ENCODE peak calls at places on chromosomes 16 and 17, in ten cellular contexts. One of them, this sample, is unnamed.

GRCh38 chr16:88737298-88738166 is 31.2 kb downstream of the CTU2 start:
- DNase-seq in PC-9: peak; percentile 84
- DNase-seq in T-cell: peak; percentile 73
- DNase-seq in GM19239: peak; percentile 95
- DNase-seq in cardiac muscle cell: peak; percentile 80
- DNase-seq in NCI-H2227 treated with DMSO at 0.1 percent for 48 hours: peak; percentile 12
- DNase-seq in ureter: peak; percentile 76
- DNase-seq in CD8-positive, alpha-beta memory T cell: peak; percentile 75
- DNase-seq in left ventricle myocardium inferior: peak; percentile 71
- DNase-seq in NCI-H1436: peak; percentile 82
- DNase-seq in this sample: peak; percentile 88

GRCh38 chr17:39294060-39294459 is 68.3 kb upstream of the STAC2 start:
- DNase-seq in PC-9: no peak
- DNase-seq in T-cell: no peak
- DNase-seq in GM19239: no peak
- DNase-seq in cardiac muscle cell: no peak
- DNase-seq in NCI-H2227 treated with DMSO at 0.1 percent for 48 hours: no peak
- DNase-seq in ureter: no peak
- DNase-seq in CD8-positive, alpha-beta memory T cell: no peak
- DNase-seq in left ventricle myocardium inferior: no peak
- DNase-seq in NCI-H1436: no peak
- DNase-seq in this sample: no peak

GRCh38 chr17:306536-307294 is 45.9 kb downstream of the RPH3AL start:
- DNase-seq in PC-9: no peak
- DNase-seq in T-cell: no peak
- DNase-seq in GM19239: no peak
- DNase-seq in cardiac muscle cell: no peak
- DNase-seq in NCI-H2227 treated with DMSO at 0.1 percent for 48 hours: no peak
- DNase-seq in ureter: no peak
- DNase-seq in CD8-positive, alpha-beta memory T cell: no peak
- DNase-seq in left ventricle myocardium inferior: no peak
- DNase-seq in NCI-H1436: no peak
- DNase-seq in this sample: no peak

GRCh38 chr16:88941933-88942909 is 34.8 kb downstream of the CBFA2T3 start:
- DNase-seq in PC-9: peak; percentile 49
- DNase-seq in T-cell: peak; percentile 38
- DNase-seq in GM19239: peak; percentile 97
- DNase-seq in cardiac muscle cell: peak; percentile 75
- DNase-seq in NCI-H2227 treated with DMSO at 0.1 percent for 48 hours: no peak
- DNase-seq in ureter: no peak
- DNase-seq in CD8-positive, alpha-beta memory T cell: peak; percentile 37
- DNase-seq in left ventricle myocardium inferior: peak; percentile 61
- DNase-seq in NCI-H1436: peak; percentile 43
- DNase-seq in this sample: peak; percentile 89

GRCh38 chr17:41848788-41849187 is 11.2 kb downstream of the KLHL10 start:
- DNase-seq in PC-9: no peak
- DNase-seq in T-cell: no peak
- DNase-seq in GM19239: no peak
- DNase-seq in cardiac muscle cell: no peak
- DNase-seq in NCI-H2227 treated with DMSO at 0.1 percent for 48 hours: no peak
- DNase-seq in ureter: no peak
- DNase-seq in CD8-positive, alpha-beta memory T cell: no peak
- DNase-seq in left ventricle myocardium inferior: no peak
- DNase-seq in NCI-H1436: no peak
- DNase-seq in this sample: no peak

GRCh38 chr17:34781571-34782108 is 179.6 kb downstream of the CCT6B start:
- DNase-seq in PC-9: no peak
- DNase-seq in T-cell: no peak
- DNase-seq in GM19239: no peak
- DNase-seq in cardiac muscle cell: no peak
- DNase-seq in NCI-H2227 treated with DMSO at 0.1 percent for 48 hours: no peak
- DNase-seq in ureter: no peak
- DNase-seq in CD8-positive, alpha-beta memory T cell: no peak
- DNase-seq in left ventricle myocardium inferior: no peak
- DNase-seq in NCI-H1436: no peak
- DNase-seq in this sample: no peak

GRCh38 chr17:40362696-40363479 is 1.6 kb downstream of the GJD3 start:
- DNase-seq in PC-9: peak; percentile 82
- DNase-seq in T-cell: peak; percentile 70
- DNase-seq in GM19239: peak; percentile 96
- DNase-seq in cardiac muscle cell: peak; percentile 89
- DNase-seq in NCI-H2227 treated with DMSO at 0.1 percent for 48 hours: peak; percentile 39
- DNase-seq in ureter: peak; percentile 83
- DNase-seq in CD8-positive, alpha-beta memory T cell: peak; percentile 52
- DNase-seq in left ventricle myocardium inferior: peak; percentile 58
- DNase-seq in NCI-H1436: peak; percentile 82
- DNase-seq in this sample: peak; percentile 85

GRCh38 chr16:23367988-23368387 is 65.9 kb downstream of the SCNN1B start:
- DNase-seq in PC-9: no peak
- DNase-seq in T-cell: no peak
- DNase-seq in GM19239: no peak
- DNase-seq in cardiac muscle cell: no peak
- DNase-seq in NCI-H2227 treated with DMSO at 0.1 percent for 48 hours: no peak
- DNase-seq in ureter: no peak
- DNase-seq in CD8-positive, alpha-beta memory T cell: no peak
- DNase-seq in left ventricle myocardium inferior: no peak
- DNase-seq in NCI-H1436: no peak
- DNase-seq in this sample: no peak

GRCh38 chr17:72416905-72417304 is 296.1 kb downstream of the SOX9 start:
- DNase-seq in PC-9: no peak
- DNase-seq in T-cell: no peak
- DNase-seq in GM19239: no peak
- DNase-seq in cardiac muscle cell: no peak
- DNase-seq in NCI-H2227 treated with DMSO at 0.1 percent for 48 hours: no peak
- DNase-seq in ureter: no peak
- DNase-seq in CD8-positive, alpha-beta memory T cell: no peak
- DNase-seq in left ventricle myocardium inferior: no peak
- DNase-seq in NCI-H1436: no peak
- DNase-seq in this sample: no peak

GRCh38 chr17:36118477-36119353 is 15.1 kb downstream of the CCL4 start:
- DNase-seq in PC-9: no peak
- DNase-seq in T-cell: no peak
- DNase-seq in GM19239: no peak
- DNase-seq in cardiac muscle cell: no peak
- DNase-seq in NCI-H2227 treated with DMSO at 0.1 percent for 48 hours: no peak
- DNase-seq in ureter: no peak
- DNase-seq in CD8-positive, alpha-beta memory T cell: no peak
- DNase-seq in left ventricle myocardium inferior: no peak
- DNase-seq in NCI-H1436: no peak
- DNase-seq in this sample: no peak

This sample was measured in cardiac septum.